ENCODE peak calls at places on chromosomes 3 and 15, in six cellular contexts. Z, B, X, U, I and M are unnamed samples.

GRCh38 chr3:15387171-15387581 is 40.2 kb downstream of the METTL6 start:
- DNase-seq in Z (no peak), U (no peak), I (no peak), X (no peak), B (peak), M (no peak)

GRCh38 chr3:180320631-180321030 is 281.3 kb upstream of the TTC14 start:
- DNase-seq in X (no peak), U (no peak), I (no peak), B (no peak), Z (no peak), M (no peak)

GRCh38 chr3:111035896-111036295 is 35.7 kb upstream of the NECTIN3 start:
- DNase-seq in U (no peak), Z (no peak), B (no peak), I (no peak), X (no peak), M (no peak)

GRCh38 chr15:100601158-100601557 is 826 bp downstream of the LINS1 start:
- DNase-seq in B (peak), U (no peak), Z (peak), I (no peak), X (no peak), M (no peak)

GRCh38 chr3:4251412-4251811 is 51.8 kb upstream of the SETMAR start:
- DNase-seq in Z (no peak), X (no peak), I (no peak), B (no peak), U (no peak), M (no peak)

GRCh38 chr3:95923496-95924210 is 890.7 kb upstream of the EPHA6 start:
- DNase-seq in X (no peak), U (no peak), Z (no peak), B (peak), I (no peak), M (no peak)

GRCh38 chr3:73052857-73053256 is 8.6 kb upstream of the EBLN2 start:
- DNase-seq in X (no peak), U (no peak), Z (no peak), I (no peak), B (peak), M (no peak)

GRCh38 chr15:38207591-38207990 is 45.0 kb upstream of the SPRED1 start:
- DNase-seq in B (no peak), I (no peak), U (no peak), Z (no peak), X (no peak), M (no peak)

GRCh38 chr3:51392301-51393095 is 1.4 kb downstream of the RBM15B start:
- DNase-seq in U (no peak), X (no peak), B (no peak), Z (no peak), I (peak), M (no peak)

GRCh38 chr3:121885386-121885785 is 8.8 kb upstream of the SLC15A2 start:
- DNase-seq in B (no peak), X (no peak), Z (no peak), U (no peak), I (no peak), M (no peak)

GRCh38 chr15:28944696-28945300 is 59.0 kb downstream of the APBA2 start:
- DNase-seq in Z (no peak), U (no peak), X (no peak), I (peak), B (no peak), M (no peak)

DNA sequence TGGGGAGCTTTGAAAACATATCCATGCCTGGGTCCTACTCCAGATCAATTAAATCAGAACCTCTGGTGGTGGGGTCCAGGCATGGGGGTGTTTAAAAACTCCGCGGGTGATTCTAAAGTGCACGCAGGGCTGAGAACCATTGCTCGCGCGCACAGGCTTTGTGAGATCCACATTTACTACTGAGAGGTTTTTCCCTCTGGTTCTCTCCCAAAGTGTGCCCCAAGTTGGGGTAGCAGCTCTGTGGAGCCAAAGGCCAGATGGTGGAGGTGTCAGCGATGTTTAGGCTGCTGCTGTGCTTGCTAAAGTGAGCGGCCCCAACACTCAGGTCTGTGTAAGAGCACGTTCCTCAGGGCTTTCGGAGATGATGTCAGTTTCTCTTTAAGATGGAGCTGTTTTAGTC is 13.3 kb upstream of the MAGEF1 start:
- DNase-seq in Z (no peak), B (no peak), U (no peak), I (no peak), X (no peak), M (no peak)
- H3K27ac ChIP-seq in Z (no peak), B (no peak), U (no peak), I (no peak), X (no peak), M (no peak)

DNA sequence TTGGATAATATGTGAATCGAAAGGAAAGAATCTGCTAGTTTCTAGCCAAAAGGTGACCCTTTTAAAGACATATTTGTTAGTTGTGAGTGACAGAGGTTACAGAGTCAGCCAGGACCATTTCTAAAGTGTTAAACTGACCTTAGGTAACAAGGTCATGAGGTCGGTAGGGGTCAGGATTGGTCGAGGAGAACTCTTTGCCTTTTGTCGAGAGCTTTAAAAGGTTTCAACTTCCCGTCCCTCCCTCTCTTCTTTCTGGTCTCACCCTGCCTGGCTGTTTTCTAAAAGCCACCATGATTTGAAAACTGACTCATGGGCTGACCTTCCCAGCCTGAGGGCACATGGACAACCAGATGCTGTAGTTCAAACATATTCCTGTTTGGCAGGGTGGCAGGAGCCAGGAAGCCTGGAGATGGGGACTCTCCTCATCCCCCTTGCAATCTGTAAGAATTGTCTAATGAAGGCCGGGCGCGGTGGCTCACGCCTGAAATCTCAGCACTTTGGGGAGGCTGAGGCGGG is 25.8 kb upstream of the PRTG start:
- DNase-seq in Z (no peak), X (no peak), U (no peak), B (no peak), I (no peak), M (no peak)
- H3K27ac ChIP-seq in Z (no peak), X (no peak), U (no peak), B (no peak), I (no peak), M (no peak)

GRCh38 chr3:45681846-45682245 is 7.3 kb upstream of the SACM1L start:
- DNase-seq in X (peak), Z (no peak), U (no peak), B (no peak), I (no peak), M (no peak)
- H3K27ac ChIP-seq in X (peak), Z (no peak), U (no peak), B (no peak), I (no peak), M (no peak)

GRCh38 chr15:65414841-65415621 is 7.7 kb downstream of the IGDCC4 start:
- DNase-seq in I (peak), U (peak), Z (no peak), X (no peak), B (no peak), M (no peak)

GRCh38 chr15:65412556-65412955 is 10.2 kb downstream of the IGDCC4 start:
- DNase-seq in U (no peak), B (no peak), Z (no peak), X (no peak), I (no peak), M (no peak)

GRCh38 chr15:65411470-65412071 is 11.2 kb downstream of the IGDCC4 start:
- DNase-seq in Z (no peak), I (no peak), U (no peak), X (no peak), B (no peak), M (no peak)

GRCh38 chr15:65413760-65414144 is 9.0 kb downstream of the IGDCC4 start:
- DNase-seq in I (no peak), Z (no peak), X (no peak), U (no peak), B (no peak), M (no peak)

DNA sequence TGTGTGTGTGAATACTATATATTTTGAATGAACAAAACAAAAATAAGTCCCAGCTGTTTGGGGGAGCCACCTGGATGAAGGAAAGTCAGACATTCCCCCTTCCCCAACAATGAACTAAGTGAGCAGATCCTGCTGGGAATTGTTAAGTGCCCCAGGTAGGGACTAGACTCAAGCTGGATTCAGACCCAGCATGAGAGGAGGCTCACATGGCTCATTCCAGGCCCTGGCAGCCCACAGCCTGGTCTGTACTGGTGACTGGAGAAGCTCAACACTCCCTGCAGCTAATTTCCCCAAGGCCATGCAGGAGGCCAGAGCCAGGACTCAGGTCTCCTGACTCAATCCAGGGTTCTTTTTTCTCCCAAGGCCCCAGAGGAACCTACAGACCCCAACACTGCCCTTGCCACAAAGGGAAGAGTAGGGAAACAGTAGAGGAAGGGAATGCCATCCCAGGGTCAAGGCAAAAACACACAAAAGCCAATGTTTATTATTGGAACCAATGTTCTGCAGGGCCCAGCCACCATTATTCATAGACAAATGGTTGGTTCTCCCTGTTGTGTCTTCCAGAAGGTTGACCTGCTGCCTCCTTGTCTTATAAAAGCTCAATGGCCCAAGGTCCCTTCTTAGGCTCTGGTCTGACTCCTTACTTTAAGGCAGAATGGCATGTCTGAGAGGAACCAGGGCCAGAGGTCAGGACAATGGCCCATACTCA is 9.5 kb downstream of the IGDCC4 start:
- DNase-seq in U (no peak), B (no peak), X (no peak), Z (no peak), I (no peak), M (no peak)
- H3K27ac ChIP-seq in U (peak), B (no peak), X (no peak), Z (no peak), I (no peak), M (no peak)